ENCODE peak calls at places on chromosomes 6 and 20, in six cellular contexts. Y, K, O, E, Z and I are unnamed samples. For H3K4me1, the result is how much of the 10 kb centered on the place peaks cover.

GRCh38 chr20:47663354-47664067 is 121.8 kb downstream of the SULF2 start:
- DNase-seq in Y (peak), K (peak), O (peak), E (peak), Z (peak), I (peak)

GRCh38 chr20:41853803-41854202 is 235.6 kb upstream of the CHD6 start:
- DNase-seq in Y (no peak), K (no peak), O (no peak), E (no peak), Z (no peak), I (no peak)

GRCh38 chr20:38230957-38231785 is 29.4 kb downstream of the KIAA1755 start:
- DNase-seq in Y (no peak), K (no peak), O (no peak), E (no peak), Z (no peak), I (no peak)

GRCh38 chr20:51492167-51493092 is 50.1 kb downstream of the NFATC2 start:
- DNase-seq in Y (no peak), K (no peak), O (no peak), E (peak), Z (peak), I (peak)

GRCh38 chr20:33675127-33675954 is 1.1 kb upstream of the NECAB3 start:
- DNase-seq in Y (no peak), K (no peak), O (no peak), E (peak), Z (peak), I (peak)

GRCh38 chr20:49612127-49612738 is 44.3 kb upstream of the PTGIS start:
- DNase-seq in Y (peak), K (peak), O (peak), E (no peak), Z (no peak), I (peak)

GRCh38 chr20:58623579-58624473 is 27.3 kb upstream of the STX16 start:
- DNase-seq in Y (peak), K (no peak), O (peak), E (peak), Z (no peak), I (no peak)

GRCh38 chr6:22878706-22879105 is 309.3 kb downstream of the HDGFL1 start:
- DNase-seq in Y (no peak), K (no peak), O (no peak), E (no peak), Z (no peak), I (no peak)

GRCh38 chr20:45365444-45365970 is 2.6 kb downstream of the SYS1 start:
- DNase-seq in Y (no peak), K (no peak), O (no peak), E (no peak), Z (no peak), I (no peak)

GRCh38 chr6:1607557-1608221 is 2.0 kb upstream of the FOXC1 start:
- DNase-seq in Y (no peak), K (no peak), O (peak), E (no peak), Z (no peak), I (no peak)

GRCh38 chr6:169388767-169389166 is 135.1 kb upstream of the THBS2 start:
- DNase-seq in Y (no peak), K (no peak), O (no peak), E (no peak), Z (no peak), I (no peak)

GRCh38 chr6:7047966-7048365 is 59.8 kb upstream of the RREB1 start:
- DNase-seq in Y (no peak), K (no peak), O (no peak), E (no peak), Z (no peak), I (no peak)

GRCh38 chr20:23536601-23537000 is 31.7 kb downstream of the CST9L start:
- DNase-seq in Y (no peak), K (no peak), O (no peak), E (no peak), Z (no peak), I (no peak)

GRCh38 chr20:51221791-51222408 is 199.0 kb upstream of the KCNG1 start:
- DNase-seq in Y (peak), K (peak), O (no peak), E (no peak), Z (no peak), I (no peak)

GRCh38 chr20:53926428-53927028 is 143.9 kb downstream of the BCAS1 start:
- DNase-seq in Y (peak), K (peak), O (peak), E (no peak), Z (no peak), I (no peak)

GRCh38 chr6:19433101-19433500 is 404.1 kb upstream of the ID4 start:
- DNase-seq in Y (no peak), K (no peak), O (no peak), E (no peak), Z (no peak), I (peak)

GRCh38 chr20:49969946-49970345 is 12.8 kb upstream of the SNAI1 start:
- DNase-seq in Y (no peak), K (no peak), O (no peak), E (no peak), Z (no peak), I (no peak)

GRCh38 chr6:11727995-11728961 is 50.3 kb downstream of the ADTRP start:
- DNase-seq in Y (no peak), K (no peak), O (no peak), E (no peak), Z (no peak), I (no peak)

GRCh38 chr6:2245103-2245953 is at the start of gene GMDS:
- DNase-seq in Y (peak), K (peak), O (peak), E (peak), Z (peak), I (peak)

GRCh38 chr20:35837577-35838195 is 65.9 kb downstream of the PHF20 start:
- DNase-seq in Y (no peak), K (no peak), O (no peak), E (no peak), Z (no peak), I (no peak)

GRCh38 chr6:169046483-169047192 is 207.0 kb downstream of the THBS2 start:
- DNase-seq in Y (no peak), K (no peak), O (no peak), E (no peak), Z (no peak), I (no peak)

GRCh38 chr6:168035661-168036616 is 38.5 kb downstream of the KIF25 start:
- DNase-seq in Y (peak), K (peak), O (no peak), E (no peak), Z (no peak), I (no peak)

GRCh38 chr6:169825558-169826225 is 74.3 kb downstream of the ERMARD start:
- DNase-seq in Y (no peak), K (peak), O (no peak), E (no peak), Z (no peak), I (no peak)

GRCh38 chr6:148470141-148470540 is 127.5 kb downstream of the SASH1 start:
- DNase-seq in Y (no peak), K (no peak), O (no peak), E (no peak), Z (no peak), I (no peak)

GRCh38 chr20:44702776-44703175 is 12.4 kb upstream of the CCN5 start:
- DNase-seq in Y (peak), K (peak), O (no peak), E (peak), Z (peak), I (peak)

GRCh38 chr20:49318430-49319203 is 40.8 kb upstream of the ZNFX1 start:
- DNase-seq in Y (no peak), K (no peak), O (no peak), E (no peak), Z (no peak), I (no peak)

GRCh38 chr6:106963544-106963943 is 11.0 kb downstream of the CD24 start:
- DNase-seq in Y (no peak), K (no peak), O (no peak), E (no peak), Z (no peak), I (no peak)

GRCh38 chr6:113057567-113058053 is 710.5 kb downstream of the RFPL4B start:
- DNase-seq in Y (no peak), K (no peak), O (no peak), E (no peak), Z (no peak), I (no peak)

GRCh38 chr6:110877569-110877968 is 3.0 kb downstream of the AMD1 start:
- DNase-seq in Y (no peak), K (no peak), O (no peak), E (no peak), Z (no peak), I (no peak)
- H3K4me3 ChIP-seq in Y (peak), K (peak), O (peak), E (no peak), Z (peak), I (no peak)

GRCh38 chr6:31901415-31901952 is 402 bp downstream of the ZBTB12 start:
- DNase-seq in Y (peak), K (peak), O (no peak), E (peak), Z (no peak), I (peak)
- H3K27ac ChIP-seq in Y (peak), K (peak), O (peak), E (peak), Z (peak), I (peak)

DNA sequence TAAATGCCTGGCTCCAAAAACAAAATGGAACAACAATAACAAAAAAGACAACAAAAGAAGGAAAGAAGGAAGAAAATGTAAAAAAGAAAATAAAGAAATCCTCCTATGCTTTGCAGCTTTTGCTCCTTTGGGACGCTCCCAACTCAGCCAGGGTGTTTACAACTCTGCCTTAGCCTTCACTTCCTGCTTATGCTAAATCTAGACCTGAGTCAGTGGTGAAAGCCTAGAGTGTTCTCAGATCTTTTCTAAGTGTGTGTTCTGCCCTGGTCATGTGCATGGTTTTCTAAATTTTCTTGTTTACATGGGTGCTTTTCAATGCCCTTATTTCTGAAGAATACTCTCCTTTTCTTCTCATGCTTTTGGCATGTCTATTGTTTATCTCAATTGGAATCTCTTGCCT is 19.5 kb upstream of the GRM1 start:
- DNase-seq in Y (no peak), K (no peak), O (no peak), E (no peak), Z (no peak), I (no peak)
- H3K4me1 ChIP-seq in Y (under half), K (under half), O (under half), E (under half), Z (under half), I (under half)

DNA sequence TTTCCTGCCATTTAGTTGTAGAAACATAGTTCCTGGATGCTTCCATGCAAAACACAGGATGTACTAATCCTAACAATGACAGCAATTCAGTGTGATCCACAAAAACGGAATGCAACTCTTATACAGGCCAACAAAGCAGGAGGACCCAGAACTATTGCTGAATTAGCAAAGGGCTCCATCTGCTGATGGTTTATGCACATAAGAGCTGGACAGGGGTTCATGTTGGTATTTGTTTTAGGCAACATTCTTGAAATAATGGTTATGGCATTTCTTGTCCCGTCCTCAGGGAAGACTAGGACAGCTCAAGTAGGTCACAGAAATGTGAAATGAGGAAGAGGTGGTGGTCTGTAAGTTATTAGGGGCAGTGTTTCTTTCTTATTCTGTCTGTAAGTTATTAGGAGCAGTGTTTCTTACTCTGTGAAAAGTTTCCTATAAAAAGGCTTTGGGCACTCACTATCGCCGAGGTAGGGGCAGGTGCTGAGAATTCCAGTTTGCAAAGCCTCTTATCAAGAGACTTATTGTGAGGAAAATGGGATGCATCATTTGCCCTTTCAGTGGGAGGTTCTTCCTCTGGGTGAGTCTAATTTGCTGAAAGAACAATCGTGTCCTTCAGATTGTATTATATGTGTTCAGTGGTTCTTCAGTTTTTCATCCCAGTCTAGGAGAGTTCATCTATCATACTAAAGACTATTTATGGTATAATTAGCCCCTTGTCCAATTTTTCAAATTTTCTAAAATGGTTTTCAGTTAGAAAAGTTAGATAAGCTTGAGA is 171.1 kb downstream of the MCHR2 start:
- DNase-seq in Y (peak), K (peak), O (peak), E (no peak), Z (no peak), I (no peak)
- H3K4me3 ChIP-seq in Y (no peak), K (no peak), O (peak), E (no peak), Z (no peak), I (no peak)

GRCh38 chr6:128499079-128499705 is 21.2 kb downstream of the PTPRK start:
- DNase-seq in Y (no peak), K (no peak), O (peak), E (no peak), Z (no peak), I (no peak)
- H3K27ac ChIP-seq in Y (peak), K (peak), O (peak), E (no peak), Z (no peak), I (no peak)

GRCh38 chr6:41970436-41970846 is 28.8 kb upstream of the CCND3 start:
- DNase-seq in Y (no peak), K (no peak), O (no peak), E (peak), Z (no peak), I (no peak)
- H3K4me1 ChIP-seq in Y (under half), K (under half), O (under half), E (under half), Z (under half), I (under half)

DNA sequence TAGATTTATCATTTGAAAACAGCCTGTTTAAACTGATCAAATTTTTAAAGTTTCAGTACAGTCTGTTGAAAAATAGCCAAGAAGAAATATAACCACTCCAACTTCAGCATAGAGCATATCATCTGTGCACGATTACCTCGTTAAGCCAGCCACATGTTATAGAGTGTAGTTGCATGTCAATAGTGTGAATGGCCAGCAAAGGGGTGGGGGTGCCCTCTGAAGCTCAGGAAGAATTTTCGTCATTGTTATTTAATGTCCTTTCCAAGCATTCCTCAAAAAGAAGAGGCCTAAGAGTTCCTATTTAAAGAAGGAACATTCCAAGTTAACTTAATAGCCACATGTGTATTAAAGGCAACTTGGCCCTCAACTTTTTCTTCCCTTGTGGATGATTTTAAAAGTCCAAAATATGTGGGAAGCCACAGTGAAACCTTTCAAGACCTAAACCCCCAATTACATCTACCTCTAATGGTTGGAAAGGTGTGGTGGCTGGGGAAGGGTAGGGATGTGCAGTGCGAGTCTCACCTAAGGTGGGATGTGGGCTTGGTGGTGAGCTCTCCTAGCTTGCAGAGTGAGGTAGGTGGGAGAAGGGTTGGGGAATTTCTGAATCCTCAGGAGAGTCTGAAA is 1.8 kb upstream of the CCN2 start:
- DNase-seq in Y (no peak), K (no peak), O (no peak), E (no peak), Z (no peak), I (no peak)
- H3K4me3 ChIP-seq in Y (no peak), K (no peak), O (no peak), E (no peak), Z (no peak), I (no peak)